ENCODE peak calls at places on chromosomes 4 and X, in six cellular contexts. H is activated gamma-delta T cell treated with Interleukin-2 at 50 U/mL for 16 hours; U is stimulated activated naive B cell treated with anti-CD40 and anti-IgM and Interleukin-4, amounts not matched to agents 10 μg/mL and 1 μg/mL and 100 μg/mL, for 72 hours; Y is activated naive CD8-positive, alpha-beta T cell treated with anti-CD3 and anti-CD28 coated beads, Interleukin-2, amount 50 U/mL, for 24 hours; E is anterior cingulate cortex; O is tibial artery. T is an unnamed sample.

GRCh38 chrX:133323450-133323849 is 91.8 kb downstream of the GPC4 start:
- DNase-seq in O (no peak), U (no peak), Y (no peak), H (no peak), E (no peak), T (no peak)

GRCh38 chrX:63963382-63963781 is 178.4 kb upstream of the ARHGEF9 start:
- DNase-seq in Y (no peak), O (no peak), U (no peak), E (no peak), H (no peak), T (no peak)

GRCh38 chr4:15778742-15779231 is 659 bp downstream of the CD38 start:
- DNase-seq in Y (peak), O (peak), H (peak), U (peak), E (no peak), T (peak)

GRCh38 chr4:144176476-144176875 is 36.0 kb upstream of the GYPA start:
- DNase-seq in O (no peak), E (no peak), Y (no peak), U (no peak), H (no peak), T (no peak)

GRCh38 chrX:150602743-150603142 is 34.3 kb downstream of the MTM1 start:
- DNase-seq in H (no peak), E (no peak), O (no peak), Y (no peak), U (no peak), T (no peak)

GRCh38 chr4:24416293-24416692 is 168.1 kb downstream of the DHX15 start:
- DNase-seq in O (no peak), Y (no peak), E (no peak), H (no peak), U (no peak), T (no peak)

GRCh38 chr4:188032170-188032569 is 36.6 kb downstream of the ZFP42 start:
- DNase-seq in E (no peak), H (no peak), Y (no peak), U (no peak), O (no peak), T (no peak)

GRCh38 chrX:3743821-3744439 is 30.5 kb upstream of the PRKX start:
- DNase-seq in H (peak), E (no peak), O (no peak), Y (peak), U (no peak), T (no peak)

GRCh38 chr4:186298034-186298647 is 32.2 kb downstream of the F11 start:
- DNase-seq in U (no peak), Y (no peak), H (no peak), O (no peak), E (no peak), T (no peak)

GRCh38 chr4:115883251-115883650 is 769.8 kb upstream of the NDST4 start:
- DNase-seq in U (no peak), H (no peak), E (no peak), O (no peak), Y (no peak), T (no peak)

GRCh38 chr4:73619351-73619750 is 885 bp downstream of the RASSF6 start:
- DNase-seq in O (no peak), E (no peak), H (no peak), Y (no peak), U (no peak), T (no peak)

GRCh38 chr4:116024954-116025708 is 911.7 kb upstream of the NDST4 start:
- DNase-seq in H (no peak), U (no peak), E (no peak), Y (no peak), O (no peak), T (no peak)

GRCh38 chrX:25144043-25144940 is 128.5 kb upstream of the ARX start:
- DNase-seq in Y (peak), H (peak), O (peak), E (peak), U (peak), T (peak)

GRCh38 chrX:41304178-41304577 is 29.8 kb upstream of the DDX3X start:
- DNase-seq in O (no peak), Y (no peak), H (no peak), E (no peak), U (no peak), T (no peak)

GRCh38 chr4:2570551-2571222 is 34.2 kb downstream of the FAM193A start:
- DNase-seq in U (peak), O (no peak), E (no peak), H (peak), Y (peak), T (no peak)

GRCh38 chrX:106952988-106953387 is 32.8 kb downstream of the CLDN2 start:
- DNase-seq in O (no peak), U (no peak), E (no peak), H (no peak), Y (no peak), T (no peak)

GRCh38 chrX:46792826-46793195 is 33.9 kb upstream of the SLC9A7 start:
- DNase-seq in O (no peak), Y (no peak), H (no peak), E (no peak), U (no peak), T (no peak)

GRCh38 chrX:1360171-1360570 is 23.6 kb downstream of the IL3RA start:
- DNase-seq in Y (no peak), O (no peak), U (no peak), H (no peak), E (no peak), T (no peak)

GRCh38 chrX:130669233-130669632 is 233.8 kb downstream of the ENOX2 start:
- DNase-seq in E (no peak), O (no peak), H (no peak), Y (no peak), U (no peak), T (no peak)

GRCh38 chrX:147376601-147377387 is 534.9 kb upstream of the FMR1 start:
- DNase-seq in H (no peak), E (no peak), Y (no peak), U (no peak), O (no peak), T (no peak)

GRCh38 chrX:153667931-153668396 is 5.6 kb downstream of the PNCK start:
- DNase-seq in O (peak), H (peak), Y (peak), U (peak), E (peak), T (peak)

GRCh38 chr4:186643501-186644315 is 79.9 kb downstream of the FAT1 start:
- DNase-seq in Y (no peak), H (no peak), E (no peak), O (no peak), U (no peak), T (no peak)

GRCh38 chr4:55378617-55379467 is 16.9 kb upstream of the TMEM165 start:
- DNase-seq in Y (no peak), O (no peak), E (no peak), U (no peak), H (no peak), T (no peak)

T was measured in substantia nigra.